ENCODE peak calls at places on chromosomes 1 and 21, in five cellular contexts. A is NCI-H510A; C is A549; O is endothelial cell; Z is stimulated activated CD4-positive, alpha-beta T cell treated with anti-CD3 and anti-CD28 coated beads, Interleukin-2, amount 100 ng/mL, for 24 hours. W is an unnamed sample.

GRCh38 chr1:47844556-47844950 is 152.6 kb downstream of the TRABD2B start:
- DNase-seq in Z (no peak), A (no peak), C (no peak), O (no peak), W (no peak)

GRCh38 chr1:177569476-177569875 is 398.7 kb downstream of the BRINP2 start:
- DNase-seq in C (no peak), A (no peak), Z (no peak), O (no peak), W (no peak)

GRCh38 chr1:30868833-30869435 is 39.6 kb downstream of the SDC3 start:
- DNase-seq in A (no peak), Z (no peak), C (no peak), O (no peak), W (no peak)

GRCh38 chr1:110673197-110673701 is 1.5 kb downstream of the KCNA3 start:
- DNase-seq in A (no peak), O (no peak), Z (peak; percentile 24), C (no peak), W (no peak)

GRCh38 chr1:201060586-201060985 is 37.1 kb upstream of the KIF21B start:
- DNase-seq in Z (no peak), O (no peak), C (no peak), A (no peak), W (no peak)

GRCh38 chr21:38520511-38520910 is 22.2 kb upstream of the ERG start:
- DNase-seq in Z (no peak), A (no peak), C (no peak), O (no peak), W (no peak)

GRCh38 chr1:33866286-33866685 is 2.4 kb downstream of the HMGB4 start:
- DNase-seq in A (no peak), C (no peak), Z (no peak), O (no peak), W (no peak)

GRCh38 chr1:47533176-47534039 is 95.6 kb downstream of the FOXD2 start:
- DNase-seq in O (peak; percentile 48), Z (peak; percentile 8), C (no peak), A (peak; percentile 64), W (peak; percentile 21)

GRCh38 chr1:54403377-54403776 is 2.8 kb downstream of the SSBP3 start:
- DNase-seq in O (no peak), C (no peak), A (no peak), Z (no peak), W (no peak)

GRCh38 chr1:22469219-22469618 is 17.6 kb downstream of the ZBTB40 start:
- DNase-seq in C (no peak), A (no peak), Z (no peak), O (no peak), W (no peak)

GRCh38 chr1:110565565-110565964 is 40.6 kb downstream of the KCNA2 start:
- DNase-seq in O (no peak), A (no peak), Z (no peak), C (no peak), W (no peak)

GRCh38 chr1:70318191-70318590 is 36.3 kb downstream of the ANKRD13C start:
- DNase-seq in Z (no peak), A (no peak), O (no peak), C (no peak), W (no peak)

GRCh38 chr1:11961230-11961629 is 19.0 kb upstream of the MFN2 start:
- DNase-seq in A (no peak), O (no peak), Z (no peak), C (no peak), W (peak; percentile 30)

GRCh38 chr1:53862507-53862906 is 24.4 kb upstream of the NDC1 start:
- DNase-seq in C (no peak), O (no peak), Z (no peak), A (no peak), W (no peak)

GRCh38 chr1:235454021-235454420 is 50.2 kb downstream of the B3GALNT2 start:
- DNase-seq in C (no peak), O (no peak), Z (no peak), A (no peak), W (no peak)

GRCh38 chr1:46302091-46303037 is 1.1 kb downstream of the LRRC41 start:
- DNase-seq in A (no peak), C (no peak), O (peak; percentile 68), Z (peak; percentile 66), W (peak; percentile 59)

GRCh38 chr1:56683569-56683968 is 38.5 kb downstream of the PRKAA2 start:
- DNase-seq in A (no peak), C (no peak), Z (no peak), O (no peak), W (no peak)

GRCh38 chr1:109598655-109599054 is 20.8 kb downstream of the GNAT2 start:
- DNase-seq in Z (no peak), O (peak; percentile 31), A (no peak), C (no peak), W (no peak)

GRCh38 chr1:202069670-202070069 is 53.0 kb upstream of the GPR37L1 start:
- DNase-seq in A (peak; percentile 77), Z (no peak), O (no peak), C (no peak), W (no peak)

GRCh38 chr1:109083923-109084322 is 6.6 kb upstream of the TMEM167B start:
- DNase-seq in C (no peak), Z (no peak), O (no peak), A (no peak), W (no peak)

GRCh38 chr1:183019860-183020259 is 3.4 kb upstream of the LAMC1 start:
- DNase-seq in Z (no peak), C (no peak), A (no peak), O (peak; percentile 10), W (no peak)

GRCh38 chr1:205294175-205294913 is 27.2 kb downstream of the NUAK2 start:
- DNase-seq in Z (no peak), A (no peak), C (peak; percentile 73), O (no peak), W (no peak)

GRCh38 chr1:193368302-193368701 is 181.9 kb upstream of the B3GALT2 start:
- DNase-seq in O (no peak), C (no peak), A (no peak), Z (no peak), W (no peak)

GRCh38 chr1:205285391-205286101 is 36.0 kb downstream of the NUAK2 start:
- DNase-seq in Z (peak; percentile 53), C (no peak), A (no peak), O (no peak), W (no peak)

GRCh38 chr1:235908742-235909520 is 42.2 kb upstream of the LYST start:
- DNase-seq in C (peak; percentile 67), Z (no peak), O (no peak), A (no peak), W (no peak)

GRCh38 chr1:119084651-119085262 is 55.7 kb downstream of the WARS2 start:
- DNase-seq in A (no peak), C (no peak), O (no peak), Z (no peak), W (no peak)

GRCh38 chr1:47690341-47691244 is 252.7 kb downstream of the FOXD2 start:
- DNase-seq in Z (no peak), O (no peak), C (no peak), A (no peak), W (no peak)

GRCh38 chr1:109274533-109275476 is 8.1 kb downstream of the PSRC1 start:
- DNase-seq in O (no peak), C (peak; percentile 76), A (peak; percentile 32), Z (no peak), W (peak; percentile 70)

GRCh38 chr1:66598670-66599069 is 64.7 kb downstream of the SGIP1 start:
- DNase-seq in O (no peak), C (no peak), Z (no peak), A (no peak), W (no peak)

GRCh38 chr1:11281518-11282331 is 8.7 kb downstream of the UBIAD1 start:
- DNase-seq in C (no peak), O (no peak), Z (no peak), A (no peak), W (no peak)

GRCh38 chr1:228813006-228813405 is 77.7 kb downstream of the RHOU start:
- DNase-seq in O (no peak), A (no peak), Z (no peak), C (no peak), W (no peak)

GRCh38 chr1:43206721-43207228 is 34.6 kb downstream of the CFAP57 start:
- DNase-seq in O (peak; percentile 63), C (peak; percentile 66), A (no peak), Z (no peak), W (peak; percentile 35)

GRCh38 chr1:186775031-186775430 is 53.7 kb upstream of the PLA2G4A start:
- DNase-seq in Z (no peak), C (no peak), O (no peak), A (no peak), W (no peak)

GRCh38 chr1:55235722-55236121 is 20.6 kb upstream of the USP24 start:
- DNase-seq in O (no peak), Z (no peak), A (no peak), C (no peak), W (no peak)

GRCh38 chr1:34167091-34167788 is 2.2 kb upstream of the CSMD2 start:
- DNase-seq in A (no peak), O (no peak), C (no peak), Z (no peak), W (no peak)

GRCh38 chr1:205938682-205939081 is 4.6 kb downstream of the SLC26A9 start:
- DNase-seq in C (no peak), O (no peak), A (no peak), Z (no peak), W (no peak)

GRCh38 chr1:157916895-157917294 is 75.3 kb upstream of the CD5L start:
- DNase-seq in C (no peak), O (no peak), A (no peak), Z (no peak), W (no peak)

GRCh38 chr1:100959502-100960060 is 63.7 kb downstream of the SLC30A7 start:
- DNase-seq in C (no peak), O (no peak), A (no peak), Z (no peak), W (no peak)

W was measured in breast epithelium.